ENCODE peak calls at places on chromosomes 13 and 19, in ten cellular contexts. D is effector CD4-positive, alpha-beta T cell; V is stimulated activated CD8-positive, alpha-beta memory T cell treated with anti-CD3 and anti-CD28 coated beads, Interleukin-4, amount 100 ng/mL, for 24 hours; J is stimulated activated CD4-positive, alpha-beta T cell treated with anti-CD3 and anti-CD28 coated beads, Interleukin-12 subunit alpha, Interleukin-12 subunit beta, amount 100 ng/mL, for 4 hours; B is left ventricle myocardium superior; A is stimulated activated naive CD4-positive, alpha-beta T cell treated with Interleukin-2 at 50 U/mL for 16 hours; O is T1000; Q is ecto neural progenitor cell; I is thyroid gland; X is activated naive CD4-positive, alpha-beta T cell treated with anti-CD3 and anti-CD28 coated beads for 36 hours. C is an unnamed sample.

GRCh38 chr19:33675501-33676124 is 53.9 kb downstream of the CHST8 start:
- DNase-seq in Q (no peak), D (no peak), V (no peak), J (no peak), B (no peak), X (no peak), O (no peak), A (no peak), I (no peak), C (no peak)

GRCh38 chr19:6273701-6274601 is 5.8 kb downstream of the MLLT1 start:
- DNase-seq in Q (no peak), J (no peak), X (no peak), I (peak; percentile 92), V (no peak), A (no peak), D (no peak), B (peak; percentile 86), O (peak; percentile 73), C (no peak)

GRCh38 chr13:113934576-113934975 is 39.3 kb downstream of the C13orf46 start:
- DNase-seq in B (peak; percentile 31), J (no peak), A (no peak), D (no peak), X (no peak), V (no peak), O (no peak), I (no peak), Q (no peak), C (no peak)

GRCh38 chr19:41426952-41427646 is at the start of gene B3GNT8:
- DNase-seq in J (peak; percentile 45), Q (peak; percentile 90), V (peak; percentile 36), O (peak; percentile 37), X (peak; percentile 63), A (peak; percentile 26), B (peak; percentile 94), I (peak; percentile 89), D (no peak), C (peak; percentile 38)

GRCh38 chr13:92074658-92075057 is 676.2 kb downstream of the GPC5 start:
- DNase-seq in B (no peak), D (no peak), X (no peak), Q (no peak), V (no peak), A (no peak), I (peak; percentile 29), J (no peak), O (no peak), C (no peak)

GRCh38 chr19:12774588-12775555 is at the start of gene HOOK2:
- DNase-seq in V (no peak), O (no peak), A (no peak), I (peak; percentile 100), D (peak; percentile 32), Q (peak; percentile 73), B (no peak), J (no peak), X (peak; percentile 34), C (no peak)

GRCh38 chr13:31053098-31053497 is 108.6 kb downstream of the HSPH1 start:
- DNase-seq in A (no peak), O (no peak), B (peak; percentile 53), Q (no peak), X (no peak), J (no peak), V (no peak), I (no peak), D (no peak), C (no peak)

GRCh38 chr13:71213252-71213821 is 653.7 kb downstream of the DACH1 start:
- DNase-seq in Q (no peak), B (no peak), X (no peak), J (no peak), D (no peak), O (no peak), A (no peak), V (no peak), I (no peak), C (no peak)

GRCh38 chr19:1045247-1045603 is 5.3 kb downstream of the ABCA7 start:
- DNase-seq in X (peak; percentile 71), B (no peak), I (no peak), O (peak; percentile 66), Q (no peak), A (peak; percentile 54), V (peak; percentile 53), J (no peak), D (peak; percentile 54), C (peak; percentile 70)

GRCh38 chr19:45492627-45493470 is 4.0 kb downstream of the RTN2 start:
- DNase-seq in A (no peak), J (no peak), B (peak; percentile 76), I (peak; percentile 22), V (no peak), Q (peak; percentile 82), O (no peak), D (no peak), X (no peak), C (no peak)